ENCODE peak calls at places on chromosomes 3 and 15, in eight cellular contexts. Z, H, C, J, O, D, W and G are unnamed samples.

GRCh38 chr15:57752426-57752825 is 45.9 kb downstream of the POLR2M start:
- DNase-seq in Z (peak; percentile 8), H (no peak), C (no peak), J (no peak), O (peak; percentile 54), D (peak; percentile 62), W (no peak), G (no peak)

GRCh38 chr15:55789066-55789660 is 46.2 kb upstream of the PRTG start:
- DNase-seq in Z (no peak), H (peak; percentile 23), C (peak; percentile 37), J (no peak), O (peak; percentile 87), D (peak; percentile 19), W (no peak), G (peak; percentile 12)

GRCh38 chr3:50512131-50512530 is 8.7 kb upstream of the CACNA2D2 start:
- DNase-seq in Z (no peak), H (no peak), C (no peak), J (no peak), O (no peak), D (no peak), W (no peak), G (no peak)

GRCh38 chr15:40192942-40193341 is 32.1 kb downstream of the BUB1B start:
- DNase-seq in Z (peak; percentile 28), H (no peak), C (no peak), J (no peak), O (no peak), D (no peak), W (no peak), G (no peak)

GRCh38 chr3:148902173-148902791 is 37.2 kb downstream of the CPA3 start:
- DNase-seq in Z (peak; percentile 79), H (no peak), C (peak; percentile 39), J (no peak), O (no peak), D (no peak), W (no peak), G (peak; percentile 20)

GRCh38 chr3:109952924-109953323 is 615.6 kb upstream of the DPPA4 start:
- DNase-seq in Z (peak; percentile 38), H (no peak), C (no peak), J (no peak), O (no peak), D (no peak), W (no peak), G (no peak)

GRCh38 chr15:101617390-101617965 is 34.7 kb downstream of the TM2D3 start:
- DNase-seq in Z (no peak), H (no peak), C (no peak), J (no peak), O (no peak), D (no peak), W (no peak), G (no peak)

GRCh38 chr3:102182162-102182561 is 252.7 kb upstream of the ZPLD1 start:
- DNase-seq in Z (no peak), H (no peak), C (no peak), J (peak; percentile 46), O (no peak), D (no peak), W (no peak), G (peak; percentile 85)

GRCh38 chr3:62659660-62660059 is 215.6 kb downstream of the CADPS start:
- DNase-seq in Z (no peak), H (no peak), C (no peak), J (no peak), O (peak; percentile 30), D (no peak), W (no peak), G (no peak)

GRCh38 chr3:187931770-187932278 is 186.6 kb upstream of the BCL6 start:
- DNase-seq in Z (no peak), H (no peak), C (no peak), J (no peak), O (no peak), D (no peak), W (no peak), G (no peak)

GRCh38 chr3:31785734-31786133 is 195.3 kb downstream of the OSBPL10 start:
- DNase-seq in Z (no peak), H (no peak), C (no peak), J (no peak), O (no peak), D (no peak), W (peak; percentile 17), G (no peak)

GRCh38 chr3:192022412-192022811 is 561.4 kb downstream of the PYDC2 start:
- DNase-seq in Z (no peak), H (no peak), C (peak; percentile 22), J (no peak), O (no peak), D (no peak), W (no peak), G (no peak)

GRCh38 chr3:135460273-135460672 is 505.3 kb upstream of the PPP2R3A start:
- DNase-seq in Z (no peak), H (no peak), C (no peak), J (no peak), O (no peak), D (no peak), W (no peak), G (no peak)

GRCh38 chr15:64515196-64515595 is 54.8 kb downstream of the ZNF609 start:
- DNase-seq in Z (no peak), H (no peak), C (peak; percentile 56), J (no peak), O (no peak), D (no peak), W (no peak), G (peak; percentile 90)

GRCh38 chr3:193859195-193859594 is 266.2 kb downstream of the OPA1 start:
- DNase-seq in Z (no peak), H (no peak), C (peak; percentile 38), J (no peak), O (no peak), D (no peak), W (no peak), G (no peak)

GRCh38 chr3:149330609-149331008 is 2.8 kb downstream of the TM4SF18 start:
- DNase-seq in Z (no peak), H (no peak), C (peak; percentile 79), J (no peak), O (no peak), D (no peak), W (no peak), G (no peak)

GRCh38 chr3:13148561-13149330 is 75.5 kb upstream of the IQSEC1 start:
- DNase-seq in Z (no peak), H (no peak), C (no peak), J (no peak), O (no peak), D (peak; percentile 9), W (no peak), G (no peak)

GRCh38 chr15:40115670-40116093 is 7.0 kb upstream of the BMF start:
- DNase-seq in Z (no peak), H (no peak), C (peak; percentile 27), J (no peak), O (peak; percentile 78), D (no peak), W (no peak), G (peak; percentile 58)

GRCh38 chr3:144381607-144382006 is 410.0 kb downstream of the DIPK2A start:
- DNase-seq in Z (no peak), H (no peak), C (peak; percentile 69), J (no peak), O (no peak), D (no peak), W (no peak), G (no peak)

GRCh38 chr15:58568157-58568571 is 136.4 kb downstream of the LIPC start:
- DNase-seq in Z (no peak), H (no peak), C (peak; percentile 3), J (no peak), O (no peak), D (no peak), W (peak; percentile 50), G (no peak)

GRCh38 chr3:86990734-86991481 is at the start of gene VGLL3:
- DNase-seq in Z (peak; percentile 90), H (no peak), C (peak; percentile 55), J (peak; percentile 88), O (peak; percentile 94), D (peak; percentile 87), W (no peak), G (peak; percentile 81)

GRCh38 chr3:27224197-27224596 is 145.0 kb downstream of the NEK10 start:
- DNase-seq in Z (no peak), H (no peak), C (no peak), J (no peak), O (no peak), D (no peak), W (no peak), G (no peak)

DNA sequence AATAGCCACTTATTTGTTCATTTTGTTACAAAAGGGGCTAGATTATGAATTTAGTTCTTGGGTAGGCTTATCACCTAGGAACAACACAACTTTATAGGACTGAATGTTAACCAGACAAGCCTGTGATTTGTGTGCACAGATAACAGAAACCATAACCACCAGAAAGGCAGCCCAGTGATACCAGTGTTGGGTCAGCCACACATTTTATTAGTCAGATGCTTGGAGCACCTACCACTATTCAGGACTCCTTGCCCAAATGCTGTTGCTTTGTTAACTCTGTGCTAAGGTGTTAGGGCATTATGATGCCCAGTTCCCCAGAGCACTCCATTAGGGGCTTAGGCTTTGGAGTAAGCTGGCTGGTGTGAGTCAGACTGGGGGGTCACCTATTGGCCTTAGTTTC is 22.5 kb downstream of the PLCL2 start:
- DNase-seq in Z (no peak), H (no peak), C (peak; percentile 16), J (no peak), O (no peak), D (no peak), W (no peak), G (no peak)
- H3K4me1 ChIP-seq in Z (peaks cover 9% of the 10 kb centered on the region), H (peaks cover 22% of the 10 kb centered on the region), C (peaks cover 22% of the 10 kb centered on the region), J (peaks cover 17% of the 10 kb centered on the region), O (peaks cover 31% of the 10 kb centered on the region), D (peaks cover 49% of the 10 kb centered on the region), W (no peaks in the 10 kb centered on the region), G (no peaks in the 10 kb centered on the region)

GRCh38 chr3:57127849-57128566 is 37.1 kb downstream of the IL17RD start:
- DNase-seq in Z (no peak), H (no peak), C (no peak), J (peak; percentile 44), O (no peak), D (no peak), W (no peak), G (no peak)
- H2AFZ ChIP-seq in Z (no peak overlapping the region), H (no peak overlapping the region), C (no peak overlapping the region), J (peak overlapping the region; percentile 48), O (no peak overlapping the region), D (no peak overlapping the region), W (no peak overlapping the region), G (peak overlapping the region; percentile 50)

GRCh38 chr3:19147905-19148767 is at the start of gene KCNH8:
- DNase-seq in Z (no peak), H (no peak), C (no peak), J (peak; percentile 57), O (peak; percentile 80), D (peak; percentile 66), W (no peak), G (no peak)
- H3K27ac ChIP-seq in Z (no peak within 1 kb of the TSS), H (no peak within 1 kb of the TSS), C (no peak within 1 kb of the TSS), J (peak within 1 kb of the TSS; percentile 75), O (peak within 1 kb of the TSS; percentile 99), D (peak within 1 kb of the TSS; percentile 86), W (no peak within 1 kb of the TSS), G (no peak within 1 kb of the TSS)

DNA sequence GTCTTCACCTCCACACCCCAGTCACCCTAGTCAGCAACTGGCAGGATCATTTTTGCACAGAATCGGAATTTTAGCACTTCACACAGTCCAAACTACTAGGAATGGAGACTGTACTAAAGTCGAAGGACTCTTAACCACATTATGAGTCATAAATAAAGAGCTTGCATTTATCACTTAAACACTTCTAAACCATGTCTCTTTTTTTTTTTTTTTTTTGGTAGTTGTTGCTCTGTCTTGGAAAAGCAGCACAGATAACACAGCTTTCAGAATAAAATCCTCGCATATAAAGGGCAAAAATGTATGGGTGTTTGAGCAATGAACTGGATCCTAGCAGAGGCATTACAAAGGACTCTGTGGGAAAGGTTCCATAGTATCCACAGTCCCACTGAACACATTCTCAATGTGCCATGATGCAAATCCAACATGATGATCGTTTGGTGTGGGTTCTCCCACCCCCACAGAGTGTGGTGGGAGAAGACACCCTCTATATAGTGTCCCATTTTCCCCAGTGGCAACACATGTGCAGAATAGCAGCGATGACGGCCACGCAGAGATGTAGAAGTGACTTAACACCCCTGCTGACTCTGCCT is 47.1 kb downstream of the FOXP1 start:
- DNase-seq in Z (peak; percentile 88), H (no peak), C (peak; percentile 53), J (no peak), O (no peak), D (no peak), W (no peak), G (no peak)
- H3K4me1 ChIP-seq in Z (peaks cover 19% of the 10 kb centered on the region), H (peaks cover 27% of the 10 kb centered on the region), C (peaks cover 57% of the 10 kb centered on the region), J (peaks cover 15% of the 10 kb centered on the region), O (peaks cover 7% of the 10 kb centered on the region), D (peaks cover 2% of the 10 kb centered on the region), W (peaks cover 45% of the 10 kb centered on the region), G (peaks cover 4% of the 10 kb centered on the region)